ENCODE peak calls at places on chromosome 5, in four cellular contexts. J is transverse colon, O is AG08396, I is frontal cortex. W is an unnamed sample.

GRCh38 chr5:140165101-140165920 is 9.7 kb upstream of the CYSTM1 start:
- DNase-seq in O (no peak), I (no peak), J (peak), W (no peak)

GRCh38 chr5:136328097-136328496 is 37.2 kb downstream of the TRPC7 start:
- DNase-seq in I (no peak), J (no peak), O (no peak), W (no peak)

GRCh38 chr5:6483880-6484382 is 35.3 kb downstream of the UBE2QL1 start:
- DNase-seq in O (no peak), I (no peak), J (peak), W (no peak)

GRCh38 chr5:90421136-90421535 is 11.6 kb upstream of the CETN3 start:
- DNase-seq in J (peak), I (no peak), O (no peak), W (no peak)

GRCh38 chr5:74631088-74631960 is 9.2 kb downstream of the ENC1 start:
- DNase-seq in O (no peak), J (no peak), I (no peak), W (no peak)

GRCh38 chr5:117494208-117494607 is 919.6 kb upstream of the SEMA6A start:
- DNase-seq in J (no peak), I (no peak), O (no peak), W (no peak)

GRCh38 chr5:171271798-171272197 is 37.2 kb upstream of the TLX3 start:
- DNase-seq in O (no peak), J (no peak), I (no peak), W (no peak)

GRCh38 chr5:150132740-150133139 is 22.9 kb downstream of the PDGFRB start:
- DNase-seq in O (no peak), J (no peak), I (no peak), W (no peak)

GRCh38 chr5:55159763-55160492 is at the start of gene GPX8:
- DNase-seq in O (peak), J (no peak), I (no peak), W (no peak)

W was measured in hypothalamus.